ENCODE peak calls at places on chromosomes 6 and 20, in six cellular contexts. V, K, A, P, Y and F are unnamed samples.

GRCh38 chr6:39092124-39092523 is 22.9 kb downstream of the SAYSD1 start:
- DNase-seq in V (no peak), A (peak; percentile 36), P (no peak), K (peak; percentile 19), Y (peak; percentile 21), F (no peak)

GRCh38 chr6:148086843-148087242 is 255.8 kb upstream of the SASH1 start:
- DNase-seq in P (no peak), A (no peak), V (no peak), K (no peak), Y (no peak), F (no peak)

GRCh38 chr6:3517350-3517749 is 60.5 kb upstream of the SLC22A23 start:
- DNase-seq in Y (no peak), A (no peak), K (no peak), P (no peak), V (no peak), F (no peak)

GRCh38 chr20:35603695-35604443 is 11.8 kb upstream of the SPAG4 start:
- DNase-seq in Y (no peak), A (no peak), V (no peak), P (no peak), K (no peak), F (no peak)

GRCh38 chr20:36573798-36574277 is 441 bp downstream of the TGIF2 start:
- DNase-seq in K (peak; percentile 48), P (no peak), V (no peak), Y (no peak), A (peak; percentile 70), F (no peak)

GRCh38 chr6:89360415-89360999 is 8.0 kb upstream of the UBE2J1 start:
- DNase-seq in P (no peak), A (no peak), K (no peak), Y (no peak), V (no peak), F (no peak)

GRCh38 chr6:105759015-105759414 is 327.1 kb upstream of the PRDM1 start:
- DNase-seq in A (no peak), V (no peak), P (no peak), Y (no peak), K (no peak), F (no peak)

GRCh38 chr6:37818536-37819176 is 871 bp upstream of the ZFAND3 start:
- DNase-seq in V (peak; percentile 89), K (peak; percentile 96), A (peak; percentile 96), Y (peak; percentile 91), P (no peak), F (peak; percentile 80)

GRCh38 chr6:166955121-166955864 is 1.1 kb downstream of the RNASET2 start:
- DNase-seq in V (no peak), P (no peak), Y (no peak), A (peak; percentile 27), K (no peak), F (no peak)

GRCh38 chr20:49891486-49891885 is 23.8 kb downstream of the SPATA2 start:
- DNase-seq in V (no peak), A (no peak), P (no peak), Y (no peak), K (no peak), F (no peak)

GRCh38 chr20:49890651-49891361 is 24.5 kb downstream of the SPATA2 start:
- DNase-seq in Y (no peak), A (no peak), V (no peak), K (no peak), P (no peak), F (no peak)

GRCh38 chr20:49894073-49894470 is 21.3 kb downstream of the SPATA2 start:
- DNase-seq in K (no peak), V (no peak), P (peak; percentile 40), Y (no peak), A (no peak), F (no peak)

GRCh38 chr20:49893242-49894072 is 21.9 kb downstream of the SPATA2 start:
- DNase-seq in V (no peak), A (no peak), Y (no peak), P (no peak), K (no peak), F (no peak)

GRCh38 chr20:49892260-49893216 is 22.8 kb downstream of the SPATA2 start:
- DNase-seq in V (no peak), P (no peak), A (no peak), Y (no peak), K (no peak), F (no peak)
- H3K4me1 ChIP-seq in V (no peaks in the 10 kb centered on the region), P (peaks cover 23% of the 10 kb centered on the region), A (peaks cover 39% of the 10 kb centered on the region), Y (peaks cover 19% of the 10 kb centered on the region), K (peaks cover 25% of the 10 kb centered on the region), F (peaks cover 43% of the 10 kb centered on the region)

GRCh38 chr6:80541186-80541585 is 434.7 kb downstream of the BCKDHB start:
- DNase-seq in Y (no peak), A (no peak), K (no peak), V (peak; percentile 69), P (no peak), F (no peak)

GRCh38 chr6:80543598-80544181 is 437.2 kb downstream of the BCKDHB start:
- DNase-seq in Y (no peak), A (no peak), V (no peak), P (no peak), K (no peak), F (no peak)

GRCh38 chr6:80541886-80542285 is 435.4 kb downstream of the BCKDHB start:
- DNase-seq in K (no peak), A (no peak), P (no peak), V (no peak), Y (no peak), F (no peak)

GRCh38 chr6:80544500-80545055 is 438.1 kb downstream of the BCKDHB start:
- DNase-seq in P (no peak), A (no peak), V (no peak), K (no peak), Y (no peak), F (no peak)

GRCh38 chr6:80543151-80543550 is 436.7 kb downstream of the BCKDHB start:
- DNase-seq in V (no peak), A (no peak), K (no peak), P (no peak), Y (no peak), F (no peak)
- TF ChIP-seq ZNF274 in V (no peak), A (no peak), K (no peak), P (no peak), Y (no peak), F (no peak)

GRCh38 chr6:143963158-143963919 is 44.7 kb downstream of the PLAGL1 start:
- DNase-seq in A (no peak), P (no peak), Y (no peak), K (no peak), V (no peak), F (no peak)
- H3K4me1 ChIP-seq in A (no peaks in the 10 kb centered on the region), P (no peaks in the 10 kb centered on the region), Y (peaks cover 62% of the 10 kb centered on the region), K (peaks cover 5% of the 10 kb centered on the region), V (no peaks in the 10 kb centered on the region), F (peaks cover 10% of the 10 kb centered on the region)

GRCh38 chr6:112780498-112781096 is 433.5 kb downstream of the RFPL4B start:
- DNase-seq in K (peak; percentile 76), V (peak; percentile 75), A (peak; percentile 65), Y (peak; percentile 7), P (peak; percentile 24), F (peak; percentile 64)
- TF ChIP-seq ZNF274 in K (no peak), V (no peak), A (no peak), Y (no peak), P (no peak), F (no peak)

DNA sequence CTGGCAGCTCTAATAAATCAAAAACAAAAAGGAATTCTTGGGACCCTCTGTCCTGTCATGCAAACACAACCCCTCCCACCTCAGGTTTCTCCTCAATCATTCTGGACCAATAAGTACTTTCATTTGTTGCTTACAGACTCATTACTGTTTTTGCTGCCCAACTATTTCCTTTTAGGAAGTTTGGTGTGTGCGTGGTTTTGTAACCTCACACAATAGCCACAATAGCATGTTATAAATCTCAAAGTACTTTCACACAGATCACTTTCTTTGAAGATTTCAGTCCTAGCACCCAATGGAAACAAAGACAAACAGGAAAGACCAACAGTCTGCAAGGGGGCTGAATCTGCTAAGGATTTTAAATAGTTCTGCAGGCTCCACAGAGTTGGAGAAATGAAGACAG is 4.4 kb downstream of the MRPL14 start:
- DNase-seq in P (peak; percentile 25), Y (no peak), K (peak; percentile 25), A (no peak), V (no peak), F (no peak)
- H3K4me1 ChIP-seq in P (peaks cover 33% of the 10 kb centered on the region), Y (peaks cover 12% of the 10 kb centered on the region), K (peaks cover 85% of the 10 kb centered on the region), A (peaks cover 38% of the 10 kb centered on the region), V (peaks cover 12% of the 10 kb centered on the region), F (no peaks in the 10 kb centered on the region)

DNA sequence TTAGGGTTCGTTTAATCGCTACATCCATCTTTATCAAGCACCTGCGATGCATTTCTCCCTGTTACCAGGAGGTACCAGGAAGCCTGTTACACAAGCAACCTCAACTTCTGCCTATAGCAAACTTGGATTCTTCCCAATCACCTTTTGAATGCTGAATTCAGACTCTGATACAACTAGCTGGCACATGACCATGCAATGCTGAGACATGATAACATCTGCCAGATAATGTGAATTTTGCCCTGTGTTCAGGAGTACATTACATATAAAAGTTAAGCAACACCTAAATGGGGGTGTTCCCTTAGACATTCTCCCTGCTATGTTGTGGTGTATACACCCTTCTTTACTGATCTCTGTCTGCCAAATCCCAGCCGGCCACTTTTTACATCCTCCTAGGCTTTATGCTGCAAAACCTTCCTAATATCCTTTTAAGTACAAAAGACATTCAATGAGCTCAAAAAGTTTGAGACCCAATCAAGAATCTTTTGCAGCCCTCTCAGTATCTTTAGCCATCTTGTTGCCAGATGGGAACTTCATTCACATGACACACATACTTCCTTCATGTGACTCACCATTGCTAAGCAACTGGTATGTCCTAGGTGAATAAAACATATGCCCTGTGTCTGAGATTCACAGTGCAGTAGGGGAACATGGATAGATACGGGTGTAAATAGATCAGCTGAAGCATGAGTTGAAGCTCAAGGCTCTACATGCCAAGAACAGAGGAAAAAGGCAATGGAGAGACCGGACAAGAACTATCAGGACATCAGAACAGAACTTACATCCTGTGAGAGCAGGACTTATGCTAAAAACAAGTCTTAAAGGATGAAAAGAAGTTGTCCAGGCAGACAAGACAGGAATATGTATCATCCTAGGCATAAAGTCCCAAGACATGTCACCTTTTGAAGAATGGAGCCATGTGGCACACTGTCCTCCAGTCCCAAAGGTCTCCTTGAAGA is 84.3 kb downstream of the ZHX3 start:
- DNase-seq in V (no peak), A (no peak), Y (no peak), K (no peak), P (no peak), F (no peak)
- TF ChIP-seq ZNF274 in V (no peak), A (no peak), Y (no peak), K (no peak), P (no peak), F (no peak)

DNA sequence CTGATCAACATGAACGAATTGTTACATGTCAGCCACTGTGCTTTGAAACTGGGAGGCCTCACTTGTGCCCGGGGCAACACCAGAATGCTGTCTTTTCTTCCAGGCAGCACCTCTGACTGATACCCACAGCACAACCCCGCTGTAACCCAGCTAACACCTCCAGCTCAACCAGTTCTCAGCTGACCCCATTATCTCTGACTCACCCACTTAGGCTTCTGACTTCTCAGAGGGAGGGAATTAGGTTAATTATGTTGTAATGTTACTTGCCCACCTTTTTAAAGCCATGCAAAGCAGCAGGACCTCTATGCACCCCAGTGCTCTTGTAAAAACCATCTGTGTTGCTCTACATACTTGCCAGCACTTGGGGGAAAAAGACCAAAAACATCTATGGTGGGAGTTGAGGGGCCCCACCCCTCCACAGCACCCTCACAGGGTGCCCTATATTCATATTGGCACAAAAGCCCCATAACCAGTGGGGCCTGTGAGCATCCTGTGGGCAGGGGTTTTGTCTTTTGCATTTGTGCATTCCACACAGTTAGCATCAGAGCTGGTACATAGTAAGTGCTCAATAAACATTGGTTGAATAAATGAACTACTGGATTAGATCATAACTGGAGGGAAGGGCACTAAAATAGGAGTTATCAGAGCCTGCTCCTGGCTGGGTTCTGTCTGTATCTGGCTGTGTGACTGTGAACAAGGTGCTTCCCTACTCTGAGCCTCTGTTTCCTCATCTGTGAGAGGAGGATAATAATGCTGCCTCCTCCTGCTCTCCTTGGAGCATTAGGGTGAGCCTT is 22.3 kb downstream of the BNIP5 start:
- DNase-seq in V (peak; percentile 12), A (no peak), K (no peak), Y (peak; percentile 31), P (no peak), F (peak; percentile 36)
- H3K4me1 ChIP-seq in V (peaks cover 5% of the 10 kb centered on the region), A (no peaks in the 10 kb centered on the region), K (peaks cover 14% of the 10 kb centered on the region), Y (no peaks in the 10 kb centered on the region), P (peaks cover 20% of the 10 kb centered on the region), F (no peaks in the 10 kb centered on the region)